ENCODE peak calls at places on chromosomes 5 and 9, in five cellular contexts. B is IMR-90, H is heart left ventricle, O is tibial nerve, X is body of pancreas. A is an unnamed sample.

GRCh38 chr9:117644607-117645244 is 59.5 kb upstream of the TLR4 start:
- DNase-seq in B (peak), O (peak), H (peak), X (peak), A (peak)

GRCh38 chr9:134057751-134058701 is 9.8 kb downstream of the BRD3 start:
- DNase-seq in X (peak), H (peak), O (no peak), B (no peak), A (peak)

GRCh38 chr5:99187611-99188010 is 258.8 kb upstream of the CHD1 start:
- DNase-seq in B (no peak), H (no peak), X (no peak), O (no peak), A (no peak)

GRCh38 chr9:114317665-114318357 is 5.1 kb upstream of the ORM1 start:
- DNase-seq in O (no peak), B (peak), X (no peak), H (no peak), A (no peak)

GRCh38 chr9:7691909-7692308 is 107.7 kb downstream of the DMAC1 start:
- DNase-seq in B (no peak), O (no peak), H (no peak), X (no peak), A (no peak)

GRCh38 chr5:32413466-32414263 is 30.9 kb downstream of the ZFR start:
- DNase-seq in X (no peak), H (no peak), B (no peak), O (no peak), A (no peak)

GRCh38 chr9:109001275-109001676 is 12.0 kb downstream of the CTNNAL1 start:
- DNase-seq in H (no peak), B (peak), O (no peak), X (no peak), A (no peak)

GRCh38 chr5:6772886-6773285 is 59.7 kb downstream of the TENT4A start:
- DNase-seq in B (no peak), X (no peak), O (no peak), H (no peak), A (no peak)

GRCh38 chr5:100643473-100643872 is 108.3 kb downstream of the FAM174A start:
- DNase-seq in X (no peak), H (no peak), O (no peak), B (no peak), A (no peak)

GRCh38 chr9:69122391-69123141 is 51.5 kb upstream of the TJP2 start:
- DNase-seq in B (peak), H (no peak), O (no peak), X (peak), A (no peak)

GRCh38 chr5:38724301-38725030 is 121.3 kb upstream of the OSMR start:
- DNase-seq in B (peak), O (no peak), X (no peak), H (no peak), A (no peak)

GRCh38 chr5:72523960-72524582 is 16.9 kb upstream of the ZNF366 start:
- DNase-seq in B (peak), O (peak), H (no peak), X (no peak), A (no peak)

DNA sequence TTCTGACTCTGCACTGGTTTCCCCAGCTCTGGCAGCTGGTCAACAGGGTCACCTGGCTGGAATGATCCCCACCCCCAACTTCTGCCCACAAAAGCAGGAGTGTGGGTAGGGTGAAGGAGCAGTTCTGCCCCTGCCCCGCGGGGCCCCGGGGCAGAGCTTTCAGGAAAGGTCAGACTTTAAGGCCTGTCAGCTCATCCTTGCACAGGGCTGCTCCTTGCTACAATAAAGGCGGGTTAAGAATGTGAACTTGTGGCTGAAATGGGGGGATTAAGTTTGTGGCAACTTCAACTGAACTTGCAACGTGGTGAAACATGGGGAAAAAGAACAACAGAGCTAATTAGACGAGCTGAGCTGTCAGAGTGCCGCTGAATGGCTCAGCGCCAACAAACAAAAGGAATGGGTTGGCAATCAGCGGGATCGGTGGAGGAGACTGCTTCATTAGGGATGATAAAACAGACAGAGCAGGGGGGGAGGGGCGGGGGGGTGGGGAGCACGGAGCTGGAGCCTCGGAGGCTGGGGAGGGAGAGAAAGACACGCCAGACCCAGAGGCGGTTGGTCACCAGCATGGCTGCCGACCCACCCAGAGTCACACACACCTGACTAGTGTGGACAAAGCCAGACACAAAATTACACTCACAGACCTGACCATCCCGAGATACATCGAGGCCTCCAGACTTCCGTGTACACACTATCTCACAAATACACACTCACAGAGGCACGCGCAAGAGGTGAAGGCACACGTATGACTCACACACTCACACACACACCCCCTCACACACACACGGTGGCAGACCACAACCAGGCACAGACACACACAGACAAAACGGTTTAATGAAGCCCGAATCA is 50.9 kb downstream of the CRB2 start:
- DNase-seq in B (peak), O (no peak), X (no peak), H (no peak), A (no peak)
- H3K4me3 ChIP-seq in B (no peak), O (no peak), X (no peak), H (no peak), A (no peak)

GRCh38 chr5:180290568-180291233 is 1.2 kb downstream of the MAPK9 start:
- DNase-seq in B (no peak), X (no peak), O (no peak), H (no peak), A (no peak)

GRCh38 chr5:180289966-180290365 is 1.9 kb downstream of the MAPK9 start:
- DNase-seq in B (no peak), H (no peak), X (no peak), O (no peak), A (no peak)

GRCh38 chr5:180294401-180294800 is 2.5 kb upstream of the MAPK9 start:
- DNase-seq in B (no peak), O (no peak), H (no peak), X (no peak), A (no peak)

GRCh38 chr5:180291234-180291940 is 496 bp downstream of the MAPK9 start:
- DNase-seq in O (no peak), H (no peak), X (peak), B (no peak), A (peak)

DNA sequence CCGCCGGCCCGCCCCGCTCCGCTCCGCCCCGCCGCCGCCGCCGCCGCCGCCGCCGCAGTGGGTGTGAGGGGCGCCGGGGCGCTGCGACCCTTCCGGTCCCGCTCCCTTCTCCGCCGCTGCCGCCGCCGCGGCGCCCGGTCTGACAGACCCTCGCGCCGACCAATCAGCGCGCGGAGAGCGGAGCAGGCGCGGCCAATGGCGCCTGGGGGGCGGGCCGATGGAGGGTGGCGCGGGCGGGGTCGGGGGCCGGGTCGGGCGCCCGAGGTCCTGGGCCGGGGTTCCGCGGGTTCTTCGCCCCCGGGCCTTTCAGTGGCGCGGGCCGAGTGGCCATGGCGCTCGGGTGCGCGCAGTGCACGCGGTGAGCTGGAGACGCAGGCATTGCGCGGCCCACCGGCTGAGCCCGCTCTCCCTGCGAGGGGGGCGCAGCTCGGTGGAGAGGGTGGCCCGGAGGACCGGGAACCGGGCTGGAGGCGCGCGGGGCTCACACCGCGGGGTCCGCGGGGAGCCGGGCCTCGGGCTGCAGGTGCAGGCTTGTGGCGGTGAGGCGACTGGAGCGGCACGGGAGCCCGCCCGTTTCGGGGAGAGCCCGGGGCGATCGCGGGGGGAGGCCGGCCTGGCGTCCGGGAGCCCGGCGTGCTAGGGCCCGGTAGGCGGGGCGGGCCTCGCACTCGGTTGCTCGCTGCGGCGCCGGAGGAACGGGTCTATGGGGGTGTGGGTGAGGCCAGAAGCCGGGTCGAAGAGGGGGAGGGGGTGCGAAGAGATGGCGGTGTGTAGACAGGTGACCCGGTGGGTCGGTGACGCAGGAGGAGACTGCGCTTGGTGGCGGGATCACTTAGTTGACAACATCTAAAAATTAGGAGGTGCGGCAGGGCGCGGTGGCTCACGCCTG is at the start of gene MAPK9:
- DNase-seq in X (peak), O (peak), B (peak), H (peak), A (peak)
- TF ChIP-seq POLR2A in X (peak), O (no peak), B (no peak), H (no peak), A (no peak)

DNA sequence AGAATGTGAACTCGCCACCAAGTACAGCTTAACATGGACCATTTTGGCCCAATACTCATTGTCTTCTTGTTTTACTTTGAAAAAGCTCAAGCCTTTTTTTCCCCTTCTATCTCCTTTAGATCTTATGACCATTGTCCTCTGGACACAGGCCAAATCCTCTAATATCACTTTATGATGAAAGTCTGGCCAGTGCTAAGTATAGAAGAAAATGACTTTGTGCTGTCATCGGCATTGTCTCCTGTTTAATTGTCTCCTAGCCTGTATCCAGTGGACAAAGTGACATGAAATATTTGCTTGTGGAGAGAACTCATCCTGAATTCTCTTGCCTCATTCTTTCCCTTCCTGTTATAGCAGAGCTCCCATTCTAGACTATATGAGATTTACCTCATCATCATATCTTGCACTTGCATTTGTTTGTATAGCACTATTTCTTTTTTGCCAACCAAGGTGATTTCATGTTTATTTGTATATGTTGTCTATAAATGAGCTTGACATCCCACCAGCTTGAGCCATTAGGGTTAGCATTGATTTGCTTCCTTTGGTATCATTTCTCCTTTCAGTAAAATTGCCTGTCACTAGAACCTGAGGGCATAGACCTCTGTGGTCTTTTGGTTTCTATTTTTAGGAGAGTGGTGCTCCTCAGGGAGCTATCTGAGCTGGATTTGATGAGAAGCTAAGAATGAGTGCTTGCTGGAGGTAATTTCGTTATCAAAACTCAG is 18.8 kb upstream of the TNFAIP8 start:
- DNase-seq in O (no peak), X (no peak), B (no peak), H (no peak), A (no peak)
- H3K4me3 ChIP-seq in O (no peak), X (no peak), B (no peak), H (no peak), A (no peak)

GRCh38 chr9:3331801-3332200 is 194.0 kb downstream of the RFX3 start:
- DNase-seq in B (no peak), X (no peak), H (no peak), O (no peak), A (no peak)

GRCh38 chr9:3337515-3337914 is 188.3 kb downstream of the RFX3 start:
- DNase-seq in H (peak), B (peak), X (no peak), O (no peak), A (no peak)

GRCh38 chr9:3332802-3333201 is 193.0 kb downstream of the RFX3 start:
- DNase-seq in X (no peak), B (no peak), O (no peak), H (no peak), A (no peak)

GRCh38 chr9:3342159-3342777 is 183.5 kb downstream of the RFX3 start:
- DNase-seq in B (peak), O (no peak), H (no peak), X (no peak), A (no peak)

DNA sequence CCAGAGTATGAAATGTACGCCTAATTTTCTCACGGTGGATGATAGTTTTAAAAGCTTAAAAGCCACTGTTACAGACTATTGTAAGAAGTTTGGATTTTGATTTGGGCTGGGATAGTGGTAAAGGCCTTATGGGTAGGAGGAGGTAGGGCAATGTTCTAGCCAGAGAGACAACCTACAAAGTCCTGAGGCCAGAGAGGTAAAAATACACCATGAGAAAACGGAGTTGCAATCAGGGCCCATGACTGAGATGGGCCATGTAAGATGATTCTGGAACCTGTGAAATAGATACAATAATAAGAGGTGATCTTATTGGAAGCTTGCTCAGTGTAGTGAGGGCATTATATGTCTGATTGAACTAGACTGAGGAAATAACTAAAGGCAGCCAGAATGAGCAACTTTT is 188.8 kb downstream of the RFX3 start:
- DNase-seq in O (no peak), B (no peak), H (no peak), X (no peak), A (no peak)
- TF ChIP-seq POLR2A in O (no peak), B (no peak), H (no peak), X (no peak), A (no peak)

A was measured in lower leg skin.